ENCODE peak calls at places on chromosomes 11 and 22, in seven cellular contexts. One of them, this sample, is unnamed.

GRCh38 chr11:3753110-3753509 is 44.2 kb downstream of the NUP98 start:
- DNase-seq in thoracic aorta: no peak
- DNase-seq in CD4-positive, alpha-beta T cell: no peak
- DNase-seq in choroid plexus epithelial cell: no peak
- DNase-seq in CD8-positive, alpha-beta T cell: no peak
- DNase-seq in mucosa of descending colon: no peak
- DNase-seq in breast epithelium: no peak
- DNase-seq in this sample: no peak

GRCh38 chr11:2789791-2790580 is 90.2 kb upstream of the KCNQ1OT1 start:
- DNase-seq in thoracic aorta: no peak
- DNase-seq in CD4-positive, alpha-beta T cell: no peak
- DNase-seq in choroid plexus epithelial cell: no peak
- DNase-seq in CD8-positive, alpha-beta T cell: no peak
- DNase-seq in mucosa of descending colon: peak; percentile 23
- DNase-seq in breast epithelium: no peak
- DNase-seq in this sample: no peak

GRCh38 chr11:88310246-88310645 is 27.3 kb downstream of the CTSC start:
- DNase-seq in thoracic aorta: no peak
- DNase-seq in CD4-positive, alpha-beta T cell: no peak
- DNase-seq in choroid plexus epithelial cell: peak; percentile 66
- DNase-seq in CD8-positive, alpha-beta T cell: no peak
- DNase-seq in mucosa of descending colon: no peak
- DNase-seq in breast epithelium: no peak
- DNase-seq in this sample: no peak

GRCh38 chr11:117860139-117860538 is 16.3 kb downstream of the FXYD6 start:
- DNase-seq in thoracic aorta: no peak
- DNase-seq in CD4-positive, alpha-beta T cell: no peak
- DNase-seq in choroid plexus epithelial cell: no peak
- DNase-seq in CD8-positive, alpha-beta T cell: no peak
- DNase-seq in mucosa of descending colon: no peak
- DNase-seq in breast epithelium: no peak
- DNase-seq in this sample: no peak

GRCh38 chr11:117097567-117098268 is 510 bp downstream of the SIK3 start:
- DNase-seq in thoracic aorta: no peak
- DNase-seq in CD4-positive, alpha-beta T cell: peak; percentile 19
- DNase-seq in choroid plexus epithelial cell: peak; percentile 16
- DNase-seq in CD8-positive, alpha-beta T cell: peak; percentile 25
- DNase-seq in mucosa of descending colon: peak; percentile 80
- DNase-seq in breast epithelium: peak; percentile 58
- DNase-seq in this sample: peak; percentile 69

GRCh38 chr11:118227865-118228785 is 3.3 kb upstream of the JAML start:
- DNase-seq in thoracic aorta: no peak
- DNase-seq in CD4-positive, alpha-beta T cell: no peak
- DNase-seq in choroid plexus epithelial cell: no peak
- DNase-seq in CD8-positive, alpha-beta T cell: no peak
- DNase-seq in mucosa of descending colon: no peak
- DNase-seq in breast epithelium: no peak
- DNase-seq in this sample: no peak

GRCh38 chr11:45085657-45086501 is 60.6 kb upstream of the PRDM11 start:
- DNase-seq in thoracic aorta: no peak
- DNase-seq in CD4-positive, alpha-beta T cell: no peak
- DNase-seq in choroid plexus epithelial cell: no peak
- DNase-seq in CD8-positive, alpha-beta T cell: no peak
- DNase-seq in mucosa of descending colon: no peak
- DNase-seq in breast epithelium: no peak
- DNase-seq in this sample: no peak

GRCh38 chr11:123052884-123053721 is 8.8 kb downstream of the HSPA8 start:
- DNase-seq in thoracic aorta: no peak
- DNase-seq in CD4-positive, alpha-beta T cell: no peak
- DNase-seq in choroid plexus epithelial cell: no peak
- DNase-seq in CD8-positive, alpha-beta T cell: no peak
- DNase-seq in mucosa of descending colon: no peak
- DNase-seq in breast epithelium: no peak
- DNase-seq in this sample: no peak

GRCh38 chr22:27139935-27140493 is 482.6 kb downstream of the MIAT start:
- DNase-seq in thoracic aorta: peak; percentile 33
- DNase-seq in CD4-positive, alpha-beta T cell: no peak
- DNase-seq in choroid plexus epithelial cell: peak; percentile 87
- DNase-seq in CD8-positive, alpha-beta T cell: no peak
- DNase-seq in mucosa of descending colon: no peak
- DNase-seq in breast epithelium: no peak
- DNase-seq in this sample: no peak

GRCh38 chr11:56624661-56625110 is 10.0 kb upstream of the OR5M1 start:
- DNase-seq in thoracic aorta: no peak
- DNase-seq in CD4-positive, alpha-beta T cell: no peak
- DNase-seq in choroid plexus epithelial cell: peak; percentile 45
- DNase-seq in CD8-positive, alpha-beta T cell: no peak
- DNase-seq in mucosa of descending colon: no peak
- DNase-seq in breast epithelium: no peak
- DNase-seq in this sample: no peak
- TF ChIP-seq CTCF in thoracic aorta: peak; percentile 31
- TF ChIP-seq CTCF in CD4-positive, alpha-beta T cell: no peak
- TF ChIP-seq CTCF in choroid plexus epithelial cell: no peak
- TF ChIP-seq CTCF in CD8-positive, alpha-beta T cell: no peak
- TF ChIP-seq CTCF in mucosa of descending colon: no peak
- TF ChIP-seq CTCF in breast epithelium: no peak
- TF ChIP-seq CTCF in this sample: peak; percentile 47

GRCh38 chr22:20014526-20015186 is 2.0 kb downstream of the ARVCF start:
- DNase-seq in thoracic aorta: no peak
- DNase-seq in CD4-positive, alpha-beta T cell: no peak
- DNase-seq in choroid plexus epithelial cell: no peak
- DNase-seq in CD8-positive, alpha-beta T cell: no peak
- DNase-seq in mucosa of descending colon: peak; percentile 63
- DNase-seq in breast epithelium: no peak
- DNase-seq in this sample: no peak
- TF ChIP-seq CTCF in thoracic aorta: no peak
- TF ChIP-seq CTCF in CD4-positive, alpha-beta T cell: no peak
- TF ChIP-seq CTCF in choroid plexus epithelial cell: peak; percentile 3
- TF ChIP-seq CTCF in CD8-positive, alpha-beta T cell: no peak
- TF ChIP-seq CTCF in mucosa of descending colon: no peak
- TF ChIP-seq CTCF in breast epithelium: no peak
- TF ChIP-seq CTCF in this sample: no peak

DNA sequence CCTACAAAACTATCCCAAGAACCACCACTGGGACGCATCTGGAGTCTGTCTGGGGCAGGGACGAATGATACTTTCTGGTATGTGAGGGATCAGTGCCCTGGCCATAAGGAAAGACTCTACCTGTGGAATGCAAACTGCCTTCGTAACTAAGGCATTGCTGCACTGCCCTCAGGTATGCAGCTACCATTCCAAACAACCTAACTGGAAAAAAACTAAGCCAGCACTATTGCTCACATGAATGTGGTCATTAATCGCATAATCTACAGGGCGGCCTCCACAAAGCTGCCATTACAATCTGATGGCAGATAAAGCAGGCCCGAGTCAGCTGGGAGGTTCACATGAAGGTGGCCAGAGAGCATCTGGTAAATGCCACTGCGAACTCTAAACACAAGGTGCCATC is 3.9 kb downstream of the PACSIN2 start:
- DNase-seq in thoracic aorta: no peak
- DNase-seq in CD4-positive, alpha-beta T cell: no peak
- DNase-seq in choroid plexus epithelial cell: no peak
- DNase-seq in CD8-positive, alpha-beta T cell: no peak
- DNase-seq in mucosa of descending colon: peak; percentile 14
- DNase-seq in breast epithelium: no peak
- DNase-seq in this sample: no peak
- TF ChIP-seq CTCF in thoracic aorta: no peak
- TF ChIP-seq CTCF in CD4-positive, alpha-beta T cell: no peak
- TF ChIP-seq CTCF in choroid plexus epithelial cell: peak; percentile 14
- TF ChIP-seq CTCF in CD8-positive, alpha-beta T cell: no peak
- TF ChIP-seq CTCF in mucosa of descending colon: no peak
- TF ChIP-seq CTCF in breast epithelium: peak; percentile 11
- TF ChIP-seq CTCF in this sample: no peak

DNA sequence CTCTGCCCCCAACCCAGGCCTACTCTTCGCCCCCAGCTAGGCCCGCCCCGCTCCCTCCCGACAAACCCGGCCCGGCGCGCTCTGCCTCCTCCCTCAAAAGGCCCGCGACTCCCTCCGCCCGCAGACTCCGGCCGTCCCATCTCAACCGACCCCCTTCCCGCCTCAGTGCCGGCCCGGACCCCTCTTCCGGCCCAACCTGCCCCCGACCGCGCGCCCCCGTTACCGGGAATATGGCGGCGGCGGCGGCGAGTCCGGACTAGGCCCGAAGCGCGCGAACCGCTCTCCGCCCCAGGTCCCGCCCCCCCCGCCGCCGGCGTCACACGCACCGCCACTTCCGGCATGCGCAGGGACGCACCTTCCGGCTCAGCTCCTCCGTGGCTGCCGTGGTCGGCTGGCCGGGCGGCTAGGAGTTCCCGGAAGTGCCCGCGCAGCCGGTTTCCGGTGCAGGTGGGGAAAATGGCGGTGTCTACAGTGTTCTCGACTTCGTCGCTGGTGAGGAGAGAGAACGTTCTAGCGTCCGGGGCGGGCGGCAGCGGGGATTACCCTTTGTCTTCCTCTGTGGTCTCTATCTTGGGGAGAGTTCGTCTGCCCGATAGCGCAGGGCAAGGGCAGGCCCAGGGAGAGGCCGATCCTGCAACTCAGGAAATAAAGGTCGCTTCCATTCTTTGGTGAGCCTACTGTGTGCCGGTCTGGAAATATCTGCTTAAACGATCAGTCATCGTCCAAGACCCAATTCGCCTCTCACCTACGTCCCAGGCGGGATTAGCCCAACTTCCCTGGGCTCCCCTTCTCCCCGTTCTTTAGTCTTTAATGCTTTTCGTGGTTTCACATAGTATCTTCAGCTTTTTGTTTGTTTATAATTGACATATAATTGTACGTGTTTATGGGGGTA is at the start of the genes CPSF7 and SDHAF2:
- DNase-seq in thoracic aorta: peak; percentile 86
- DNase-seq in CD4-positive, alpha-beta T cell: peak; percentile 98
- DNase-seq in choroid plexus epithelial cell: peak; percentile 95
- DNase-seq in CD8-positive, alpha-beta T cell: peak; percentile 97
- DNase-seq in mucosa of descending colon: peak; percentile 99
- DNase-seq in breast epithelium: peak; percentile 98
- DNase-seq in this sample: peak; percentile 98
- TF ChIP-seq CTCF in thoracic aorta: no peak
- TF ChIP-seq CTCF in CD4-positive, alpha-beta T cell: no peak
- TF ChIP-seq CTCF in choroid plexus epithelial cell: no peak
- TF ChIP-seq CTCF in CD8-positive, alpha-beta T cell: no peak
- TF ChIP-seq CTCF in mucosa of descending colon: no peak
- TF ChIP-seq CTCF in breast epithelium: no peak
- TF ChIP-seq CTCF in this sample: no peak

GRCh38 chr11:60937144-60937527 is 12.9 kb downstream of the TMEM132A start:
- DNase-seq in thoracic aorta: no peak
- DNase-seq in CD4-positive, alpha-beta T cell: no peak
- DNase-seq in choroid plexus epithelial cell: no peak
- DNase-seq in CD8-positive, alpha-beta T cell: no peak
- DNase-seq in mucosa of descending colon: no peak
- DNase-seq in breast epithelium: no peak
- DNase-seq in this sample: no peak
- TF ChIP-seq CTCF in thoracic aorta: no peak
- TF ChIP-seq CTCF in CD4-positive, alpha-beta T cell: no peak
- TF ChIP-seq CTCF in choroid plexus epithelial cell: no peak
- TF ChIP-seq CTCF in CD8-positive, alpha-beta T cell: no peak
- TF ChIP-seq CTCF in mucosa of descending colon: no peak
- TF ChIP-seq CTCF in breast epithelium: no peak
- TF ChIP-seq CTCF in this sample: no peak

GRCh38 chr11:104154296-104154695 is 9.7 kb downstream of the PDGFD start:
- DNase-seq in thoracic aorta: no peak
- DNase-seq in CD4-positive, alpha-beta T cell: no peak
- DNase-seq in choroid plexus epithelial cell: no peak
- DNase-seq in CD8-positive, alpha-beta T cell: no peak
- DNase-seq in mucosa of descending colon: no peak
- DNase-seq in breast epithelium: no peak
- DNase-seq in this sample: no peak

GRCh38 chr11:104148074-104148473 is 15.9 kb downstream of the PDGFD start:
- DNase-seq in thoracic aorta: no peak
- DNase-seq in CD4-positive, alpha-beta T cell: no peak
- DNase-seq in choroid plexus epithelial cell: peak; percentile 72
- DNase-seq in CD8-positive, alpha-beta T cell: no peak
- DNase-seq in mucosa of descending colon: no peak
- DNase-seq in breast epithelium: no peak
- DNase-seq in this sample: no peak

GRCh38 chr11:104148696-104149095 is 15.3 kb downstream of the PDGFD start:
- DNase-seq in thoracic aorta: no peak
- DNase-seq in CD4-positive, alpha-beta T cell: no peak
- DNase-seq in choroid plexus epithelial cell: no peak
- DNase-seq in CD8-positive, alpha-beta T cell: no peak
- DNase-seq in mucosa of descending colon: no peak
- DNase-seq in breast epithelium: no peak
- DNase-seq in this sample: no peak

GRCh38 chr11:104152941-104153340 is 11.0 kb downstream of the PDGFD start:
- DNase-seq in thoracic aorta: no peak
- DNase-seq in CD4-positive, alpha-beta T cell: no peak
- DNase-seq in choroid plexus epithelial cell: no peak
- DNase-seq in CD8-positive, alpha-beta T cell: no peak
- DNase-seq in mucosa of descending colon: no peak
- DNase-seq in breast epithelium: no peak
- DNase-seq in this sample: no peak

GRCh38 chr11:104151404-104152204 is 12.3 kb downstream of the PDGFD start:
- DNase-seq in thoracic aorta: no peak
- DNase-seq in CD4-positive, alpha-beta T cell: no peak
- DNase-seq in choroid plexus epithelial cell: peak; percentile 56
- DNase-seq in CD8-positive, alpha-beta T cell: no peak
- DNase-seq in mucosa of descending colon: no peak
- DNase-seq in breast epithelium: no peak
- DNase-seq in this sample: no peak
- TF ChIP-seq CTCF in thoracic aorta: peak; percentile 10
- TF ChIP-seq CTCF in CD4-positive, alpha-beta T cell: no peak
- TF ChIP-seq CTCF in choroid plexus epithelial cell: peak; percentile 47
- TF ChIP-seq CTCF in CD8-positive, alpha-beta T cell: no peak
- TF ChIP-seq CTCF in mucosa of descending colon: no peak
- TF ChIP-seq CTCF in breast epithelium: peak; percentile 6
- TF ChIP-seq CTCF in this sample: peak; percentile 14

This sample was measured in nephron progenitor cell.